ENCODE peak calls at places on chromosomes 2 and 18, in five cellular contexts. One of them, this sample, is unnamed.

GRCh38 chr2:173511942-173512341 is 157.3 kb downstream of the CDCA7 start:
- DNase-seq in HepG2: no peak
- DNase-seq in K562: no peak
- DNase-seq in H1: no peak
- DNase-seq in HCT116: no peak
- DNase-seq in this sample: no peak

GRCh38 chr2:114545052-114545451 is 102.6 kb downstream of the DPP10 start:
- DNase-seq in HepG2: no peak
- DNase-seq in HCT116: no peak
- DNase-seq in K562: no peak
- DNase-seq in H1: no peak
- DNase-seq in this sample: no peak

GRCh38 chr2:105187531-105187930 is 54.0 kb upstream of the GPR45 start:
- DNase-seq in HepG2: no peak
- DNase-seq in H1: no peak
- DNase-seq in K562: no peak
- DNase-seq in HCT116: no peak
- DNase-seq in this sample: no peak

GRCh38 chr2:116510117-116510671 is 1304.3 kb upstream of the DDX18 start:
- DNase-seq in K562: no peak
- DNase-seq in H1: no peak
- DNase-seq in HCT116: no peak
- DNase-seq in HepG2: peak; percentile 14
- DNase-seq in this sample: no peak

GRCh38 chr2:56128235-56128634 is 55.6 kb upstream of the CCDC85A start:
- DNase-seq in HepG2: no peak
- DNase-seq in HCT116: no peak
- DNase-seq in K562: no peak
- DNase-seq in H1: no peak
- DNase-seq in this sample: no peak

GRCh38 chr18:46555724-46556123 is 101.3 kb downstream of the LOXHD1 start:
- DNase-seq in K562: peak; percentile 53
- DNase-seq in H1: peak; percentile 21
- DNase-seq in HCT116: peak; percentile 32
- DNase-seq in HepG2: peak; percentile 38
- DNase-seq in this sample: peak; percentile 77

GRCh38 chr18:8673276-8674209 is 31.8 kb upstream of the MTCL1 start:
- DNase-seq in HCT116: no peak
- DNase-seq in K562: no peak
- DNase-seq in HepG2: no peak
- DNase-seq in H1: no peak
- DNase-seq in this sample: no peak

GRCh38 chr2:195270466-195270865 is 386.6 kb upstream of the SLC39A10 start:
- DNase-seq in HepG2: no peak
- DNase-seq in K562: no peak
- DNase-seq in HCT116: no peak
- DNase-seq in H1: no peak
- DNase-seq in this sample: no peak

GRCh38 chr18:41752826-41753225 is 202.2 kb upstream of the PIK3C3 start:
- DNase-seq in K562: no peak
- DNase-seq in HepG2: no peak
- DNase-seq in HCT116: no peak
- DNase-seq in H1: no peak
- DNase-seq in this sample: no peak

GRCh38 chr2:31525876-31526275 is 54.9 kb downstream of the SRD5A2 start:
- DNase-seq in HepG2: no peak
- DNase-seq in HCT116: no peak
- DNase-seq in K562: no peak
- DNase-seq in H1: no peak
- DNase-seq in this sample: no peak

GRCh38 chr2:31524592-31524991 is 56.1 kb downstream of the SRD5A2 start:
- DNase-seq in HCT116: no peak
- DNase-seq in H1: no peak
- DNase-seq in HepG2: no peak
- DNase-seq in K562: no peak
- DNase-seq in this sample: no peak

GRCh38 chr2:31526946-31527345 is 53.8 kb downstream of the SRD5A2 start:
- DNase-seq in H1: no peak
- DNase-seq in HCT116: no peak
- DNase-seq in HepG2: no peak
- DNase-seq in K562: no peak
- DNase-seq in this sample: no peak

GRCh38 chr2:31522742-31523141 is 58.0 kb downstream of the SRD5A2 start:
- DNase-seq in HCT116: no peak
- DNase-seq in H1: no peak
- DNase-seq in HepG2: no peak
- DNase-seq in K562: no peak
- DNase-seq in this sample: no peak

DNA sequence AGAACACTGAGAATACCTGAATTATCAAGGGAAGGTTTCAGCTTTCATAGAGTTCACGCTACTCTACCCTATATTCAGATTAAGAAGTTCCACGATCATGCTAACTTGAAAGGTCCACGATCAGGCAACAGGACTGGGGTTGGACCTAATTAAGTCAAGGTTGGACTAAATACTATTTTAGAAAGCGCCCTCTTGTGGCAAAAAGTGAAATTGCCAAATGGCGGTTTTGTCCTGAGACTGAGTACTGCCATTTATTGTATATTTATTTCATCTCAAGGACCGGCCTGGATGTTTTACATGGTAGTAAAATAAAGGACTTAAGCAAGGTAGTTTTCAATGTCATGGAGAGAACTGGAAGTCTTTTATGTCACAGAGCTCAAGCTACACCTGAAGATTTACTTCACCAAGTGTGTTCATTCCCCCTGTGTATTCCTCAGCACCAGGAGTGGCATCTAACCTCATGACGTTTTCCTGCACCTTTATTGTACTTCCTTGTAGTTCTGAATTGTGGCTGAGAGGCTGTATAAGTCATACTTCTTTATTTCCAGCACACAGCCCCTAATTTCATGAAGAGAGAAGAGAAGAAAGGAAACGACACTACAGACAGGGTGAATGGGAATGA is 56.8 kb downstream of the SRD5A2 start:
- DNase-seq in HepG2: peak; percentile 56
- DNase-seq in K562: peak; percentile 37
- DNase-seq in HCT116: peak; percentile 48
- DNase-seq in H1: no peak
- DNase-seq in this sample: peak; percentile 73
- TF ChIP-seq SP1 in HepG2: no peak
- TF ChIP-seq SP1 in K562: no peak
- TF ChIP-seq SP1 in HCT116: no peak
- TF ChIP-seq SP1 in H1: no peak
- TF ChIP-seq SP1 in this sample: no peak

GRCh38 chr2:8000861-8001260 is 681.0 kb upstream of the ID2 start:
- DNase-seq in HepG2: no peak
- DNase-seq in H1: no peak
- DNase-seq in HCT116: no peak
- DNase-seq in K562: no peak
- DNase-seq in this sample: no peak
- TF ChIP-seq CTCF in HepG2: no peak
- TF ChIP-seq CTCF in H1: no peak
- TF ChIP-seq CTCF in HCT116: peak; percentile 38
- TF ChIP-seq CTCF in K562: peak; percentile 43
- TF ChIP-seq CTCF in this sample: no peak

DNA sequence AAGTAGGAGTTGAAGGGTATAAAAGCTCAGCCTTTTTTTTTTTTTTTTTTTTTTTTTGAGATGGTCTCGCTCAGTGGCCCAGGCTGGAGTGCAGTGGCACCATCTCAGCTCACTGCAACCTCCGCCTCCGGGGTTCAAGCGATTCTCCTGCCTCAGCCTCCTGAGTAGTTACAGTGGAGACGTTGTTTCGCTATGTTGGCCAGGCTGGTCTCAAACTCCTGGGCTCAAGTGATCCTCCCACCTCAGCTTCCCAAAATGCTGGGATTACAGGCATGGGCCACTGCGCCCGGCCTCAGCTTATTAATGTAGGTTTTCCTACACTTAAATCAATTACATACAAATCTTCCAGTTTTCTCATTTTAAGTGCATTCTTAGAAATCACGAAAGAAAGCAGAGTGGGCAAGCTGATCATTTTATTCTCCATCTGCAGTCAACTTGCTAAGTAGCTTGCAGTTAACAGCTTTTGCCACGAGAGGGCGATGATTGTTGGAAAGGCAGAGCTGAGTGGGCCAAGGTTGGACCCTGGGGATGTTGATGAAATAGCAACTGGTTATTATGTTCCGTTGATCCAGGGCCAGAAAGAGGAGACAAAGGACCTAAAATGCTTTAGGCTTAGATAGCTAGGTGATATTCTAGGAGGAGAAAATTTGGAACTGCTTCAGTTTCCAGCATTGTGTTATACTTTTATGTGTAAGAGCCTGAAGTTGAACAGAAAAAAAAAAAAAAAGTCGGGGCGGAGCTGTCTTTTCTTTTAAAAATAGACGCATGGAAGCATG is 234.4 kb upstream of the EPAS1 start:
- DNase-seq in HepG2: peak; percentile 80
- DNase-seq in HCT116: peak; percentile 54
- DNase-seq in K562: peak; percentile 72
- DNase-seq in H1: peak; percentile 33
- DNase-seq in this sample: peak; percentile 90
- TF ChIP-seq SP1 in HepG2: no peak
- TF ChIP-seq SP1 in HCT116: no peak
- TF ChIP-seq SP1 in K562: no peak
- TF ChIP-seq SP1 in H1: no peak
- TF ChIP-seq SP1 in this sample: no peak

DNA sequence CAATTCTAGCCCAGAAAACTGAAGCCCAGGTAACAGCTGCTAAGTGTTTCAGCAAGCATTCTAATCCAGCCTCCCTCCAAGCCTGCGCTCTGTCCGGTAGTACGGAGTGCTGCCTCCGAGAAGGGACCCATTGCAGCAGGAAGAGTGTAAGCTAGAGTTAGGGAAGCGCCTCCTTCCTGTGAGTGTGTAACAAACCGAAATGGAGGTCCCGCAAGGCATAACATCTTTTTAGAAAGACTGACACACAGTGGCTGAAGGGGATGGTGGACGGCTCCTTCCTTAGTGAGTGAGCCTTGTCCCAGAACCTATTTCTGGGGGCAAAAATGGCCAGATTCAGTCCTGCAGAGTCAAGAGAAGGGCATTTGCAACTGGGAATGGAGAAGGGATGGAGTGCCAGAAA is 12.2 kb downstream of the PKDCC start:
- DNase-seq in H1: no peak
- DNase-seq in HepG2: no peak
- DNase-seq in HCT116: no peak
- DNase-seq in K562: no peak
- DNase-seq in this sample: no peak
- TF ChIP-seq CTCF in H1: no peak
- TF ChIP-seq CTCF in HepG2: no peak
- TF ChIP-seq CTCF in HCT116: no peak
- TF ChIP-seq CTCF in K562: no peak
- TF ChIP-seq CTCF in this sample: no peak

GRCh38 chr2:171893196-171893823 is 734 bp downstream of the SLC25A12 start:
- DNase-seq in H1: no peak
- DNase-seq in HCT116: no peak
- DNase-seq in K562: no peak
- DNase-seq in HepG2: no peak
- DNase-seq in this sample: no peak
- TF ChIP-seq SP1 in H1: no peak
- TF ChIP-seq SP1 in HCT116: no peak
- TF ChIP-seq SP1 in K562: no peak
- TF ChIP-seq SP1 in HepG2: no peak
- TF ChIP-seq SP1 in this sample: no peak

GRCh38 chr2:136117391-136117841 is 533 bp downstream of the CXCR4 start:
- DNase-seq in K562: peak; percentile 28
- DNase-seq in HCT116: no peak
- DNase-seq in HepG2: no peak
- DNase-seq in H1: no peak
- DNase-seq in this sample: peak; percentile 41
- TF ChIP-seq CTCF in K562: no peak
- TF ChIP-seq CTCF in HCT116: no peak
- TF ChIP-seq CTCF in HepG2: no peak
- TF ChIP-seq CTCF in H1: no peak
- TF ChIP-seq CTCF in this sample: no peak

GRCh38 chr2:102518170-102518569 is 45.1 kb downstream of the SLC9A4 start:
- DNase-seq in H1: no peak
- DNase-seq in HepG2: no peak
- DNase-seq in HCT116: no peak
- DNase-seq in K562: no peak
- DNase-seq in this sample: no peak

GRCh38 chr2:102509749-102510148 is 36.7 kb downstream of the SLC9A4 start:
- DNase-seq in H1: no peak
- DNase-seq in HCT116: no peak
- DNase-seq in K562: no peak
- DNase-seq in HepG2: no peak
- DNase-seq in this sample: no peak

GRCh38 chr2:102510791-102511575 is 38.0 kb downstream of the SLC9A4 start:
- DNase-seq in K562: no peak
- DNase-seq in HCT116: no peak
- DNase-seq in HepG2: no peak
- DNase-seq in H1: no peak
- DNase-seq in this sample: no peak

GRCh38 chr2:102512161-102512560 is 39.1 kb downstream of the SLC9A4 start:
- DNase-seq in HepG2: no peak
- DNase-seq in HCT116: no peak
- DNase-seq in H1: no peak
- DNase-seq in K562: no peak
- DNase-seq in this sample: no peak

GRCh38 chr2:102514061-102514785 is 41.2 kb downstream of the SLC9A4 start:
- DNase-seq in HCT116: peak; percentile 27
- DNase-seq in K562: peak; percentile 17
- DNase-seq in HepG2: peak; percentile 68
- DNase-seq in H1: no peak
- DNase-seq in this sample: no peak
- TF ChIP-seq SP1 in HCT116: peak; percentile 46
- TF ChIP-seq SP1 in K562: no peak
- TF ChIP-seq SP1 in HepG2: no peak
- TF ChIP-seq SP1 in H1: no peak
- TF ChIP-seq SP1 in this sample: no peak

GRCh38 chr2:27356382-27357181 is at the start of gene GTF3C2:
- DNase-seq in K562: peak; percentile 87
- DNase-seq in HepG2: peak; percentile 99
- DNase-seq in HCT116: peak; percentile 98
- DNase-seq in H1: peak; percentile 93
- DNase-seq in this sample: peak; percentile 95
- TF ChIP-seq CTCF in K562: no peak
- TF ChIP-seq CTCF in HepG2: peak; percentile 25
- TF ChIP-seq CTCF in HCT116: no peak
- TF ChIP-seq CTCF in H1: no peak
- TF ChIP-seq CTCF in this sample: no peak

GRCh38 chr2:15527074-15527739 is 33.9 kb downstream of the NBAS start:
- DNase-seq in HCT116: no peak
- DNase-seq in H1: peak; percentile 7
- DNase-seq in K562: no peak
- DNase-seq in HepG2: peak; percentile 15
- DNase-seq in this sample: peak; percentile 25
- TF ChIP-seq SP1 in HCT116: no peak
- TF ChIP-seq SP1 in H1: no peak
- TF ChIP-seq SP1 in K562: no peak
- TF ChIP-seq SP1 in HepG2: no peak
- TF ChIP-seq SP1 in this sample: no peak

This sample was measured in WTC11.